ENCODE peak calls at places on chromosomes 16 and 17, in nine cellular contexts. T, O, A, V, R, G, H, Y and M are unnamed samples.

GRCh38 chr17:29760279-29760721 is 137.6 kb upstream of the CORO6 start:
- DNase-seq in R (peak), H (no peak), O (peak), A (no peak), Y (no peak), V (no peak), G (no peak), T (no peak), M (no peak)

GRCh38 chr16:73432794-73433455 is 385.0 kb upstream of the ZFHX3 start:
- DNase-seq in A (no peak), G (no peak), R (no peak), Y (no peak), H (no peak), T (no peak), V (no peak), O (no peak), M (no peak)

GRCh38 chr16:12976936-12977335 is 75.5 kb downstream of the SHISA9 start:
- DNase-seq in T (no peak), Y (no peak), R (no peak), V (no peak), H (no peak), G (no peak), O (no peak), A (no peak), M (no peak)

GRCh38 chr17:65413390-65413789 is 148.1 kb downstream of the AXIN2 start:
- DNase-seq in G (no peak), A (no peak), T (no peak), R (no peak), H (no peak), V (no peak), O (no peak), Y (no peak), M (no peak)

GRCh38 chr16:79334127-79334526 is 266.4 kb downstream of the MAF start:
- DNase-seq in V (no peak), H (no peak), A (no peak), R (peak), G (peak), T (no peak), Y (no peak), O (no peak), M (no peak)

GRCh38 chr17:66190738-66191606 is 961 bp downstream of the CEP112 start:
- DNase-seq in O (peak), H (no peak), R (no peak), V (no peak), T (no peak), Y (no peak), A (no peak), G (no peak), M (no peak)

GRCh38 chr17:28381141-28381825 is 9.8 kb downstream of the SARM1 start:
- DNase-seq in V (no peak), H (peak), O (no peak), R (no peak), A (no peak), T (no peak), Y (no peak), G (peak), M (no peak)

GRCh38 chr16:74521691-74522090 is 85.2 kb downstream of the GLG1 start:
- DNase-seq in G (no peak), V (no peak), A (no peak), Y (no peak), H (no peak), O (peak), T (peak), R (no peak), M (no peak)

GRCh38 chr17:1590031-1590746 is 27.6 kb upstream of the PITPNA start:
- DNase-seq in Y (no peak), G (peak), O (peak), T (peak), R (no peak), H (peak), V (no peak), A (no peak), M (peak)

GRCh38 chr17:49913226-49914095 is 55.5 kb upstream of the DLX4 start:
- DNase-seq in O (peak), T (peak), R (no peak), H (no peak), G (peak), A (no peak), V (no peak), Y (no peak), M (no peak)

GRCh38 chr16:72798212-72798611 is 249.7 kb downstream of the ZFHX3 start:
- DNase-seq in Y (no peak), H (no peak), G (no peak), T (no peak), V (no peak), R (no peak), A (no peak), O (no peak), M (no peak)

GRCh38 chr17:71441098-71441497 is 679.7 kb upstream of the SOX9 start:
- DNase-seq in R (no peak), A (no peak), V (no peak), T (peak), H (no peak), Y (no peak), O (peak), G (no peak), M (peak)

GRCh38 chr17:69050999-69051775 is 9.5 kb downstream of the ABCA9 start:
- DNase-seq in G (no peak), V (no peak), Y (no peak), A (no peak), R (no peak), H (no peak), T (no peak), O (peak), M (no peak)

GRCh38 chr16:71311553-71312158 is 22.5 kb upstream of the CMTR2 start:
- DNase-seq in Y (no peak), R (peak), O (peak), A (no peak), H (no peak), T (no peak), V (no peak), G (peak), M (no peak)

GRCh38 chr16:71472041-71472440 is 10.0 kb upstream of the ZNF23 start:
- DNase-seq in Y (no peak), O (no peak), G (no peak), R (no peak), H (no peak), A (no peak), T (no peak), V (no peak), M (no peak)

GRCh38 chr17:47611372-47612350 is 38.1 kb upstream of the KPNB1 start:
- DNase-seq in R (no peak), V (no peak), O (peak), G (no peak), Y (no peak), H (no peak), T (no peak), A (no peak), M (no peak)

GRCh38 chr16:11233727-11234376 is 22.2 kb downstream of the SOCS1 start:
- DNase-seq in A (no peak), O (no peak), V (no peak), Y (no peak), T (no peak), G (peak), R (peak), H (no peak), M (no peak)

GRCh38 chr17:6831662-6832263 is at the start of gene TEKT1:
- DNase-seq in R (peak), Y (peak), V (peak), T (peak), O (peak), H (peak), G (peak), A (peak), M (no peak)

GRCh38 chr16:78735337-78735736 is 635.9 kb downstream of the WWOX start:
- DNase-seq in Y (no peak), G (no peak), R (no peak), T (no peak), V (no peak), H (no peak), O (no peak), A (no peak), M (no peak)

GRCh38 chr17:17539591-17539990 is 43.4 kb upstream of the RASD1 start:
- DNase-seq in Y (no peak), T (no peak), A (no peak), V (no peak), H (no peak), R (no peak), O (no peak), G (no peak), M (no peak)

GRCh38 chr16:56910654-56911539 is 21.0 kb upstream of the HERPUD1 start:
- DNase-seq in O (peak), R (no peak), T (no peak), A (no peak), G (no peak), V (no peak), H (no peak), Y (no peak), M (no peak)

GRCh38 chr16:86048882-86049585 is 150.1 kb downstream of the IRF8 start:
- DNase-seq in G (peak), V (peak), T (no peak), A (no peak), Y (no peak), H (no peak), O (no peak), R (no peak), M (no peak)

GRCh38 chr17:43952724-43953666 is 745 bp downstream of the PYY start:
- DNase-seq in Y (no peak), T (no peak), A (no peak), H (no peak), R (no peak), G (peak), O (no peak), V (no peak), M (no peak)

GRCh38 chr17:59963738-59964454 is 644 bp downstream of the RNFT1 start:
- DNase-seq in T (no peak), V (peak), Y (no peak), G (peak), O (peak), H (peak), A (no peak), R (peak), M (no peak)

GRCh38 chr16:50881331-50881830 is 139.5 kb downstream of the CYLD start:
- DNase-seq in O (no peak), G (no peak), Y (no peak), T (no peak), V (no peak), R (no peak), H (no peak), A (no peak), M (no peak)

GRCh38 chr16:22751104-22751667 is 62.8 kb upstream of the HS3ST2 start:
- DNase-seq in Y (no peak), H (no peak), V (no peak), G (no peak), A (no peak), T (no peak), R (no peak), O (no peak), M (no peak)

GRCh38 chr17:9432867-9433495 is 142.6 kb downstream of the STX8 start:
- DNase-seq in Y (no peak), V (no peak), H (no peak), A (no peak), T (no peak), R (no peak), G (no peak), O (peak), M (no peak)

GRCh38 chr16:86222965-86223551 is 287.3 kb upstream of the FOXF1 start:
- DNase-seq in V (no peak), H (peak), Y (no peak), O (peak), T (peak), G (no peak), A (no peak), R (no peak), M (peak)

GRCh38 chr16:1538804-1539520 is 5.5 kb downstream of the TMEM204 start:
- DNase-seq in T (no peak), H (no peak), O (no peak), Y (no peak), V (no peak), A (no peak), R (peak), G (no peak), M (no peak)
- TF ChIP-seq CTCF in T (peak), H (no peak), O (no peak), Y (no peak), V (no peak), A (no peak), R (no peak), G (no peak), M (no peak)

DNA sequence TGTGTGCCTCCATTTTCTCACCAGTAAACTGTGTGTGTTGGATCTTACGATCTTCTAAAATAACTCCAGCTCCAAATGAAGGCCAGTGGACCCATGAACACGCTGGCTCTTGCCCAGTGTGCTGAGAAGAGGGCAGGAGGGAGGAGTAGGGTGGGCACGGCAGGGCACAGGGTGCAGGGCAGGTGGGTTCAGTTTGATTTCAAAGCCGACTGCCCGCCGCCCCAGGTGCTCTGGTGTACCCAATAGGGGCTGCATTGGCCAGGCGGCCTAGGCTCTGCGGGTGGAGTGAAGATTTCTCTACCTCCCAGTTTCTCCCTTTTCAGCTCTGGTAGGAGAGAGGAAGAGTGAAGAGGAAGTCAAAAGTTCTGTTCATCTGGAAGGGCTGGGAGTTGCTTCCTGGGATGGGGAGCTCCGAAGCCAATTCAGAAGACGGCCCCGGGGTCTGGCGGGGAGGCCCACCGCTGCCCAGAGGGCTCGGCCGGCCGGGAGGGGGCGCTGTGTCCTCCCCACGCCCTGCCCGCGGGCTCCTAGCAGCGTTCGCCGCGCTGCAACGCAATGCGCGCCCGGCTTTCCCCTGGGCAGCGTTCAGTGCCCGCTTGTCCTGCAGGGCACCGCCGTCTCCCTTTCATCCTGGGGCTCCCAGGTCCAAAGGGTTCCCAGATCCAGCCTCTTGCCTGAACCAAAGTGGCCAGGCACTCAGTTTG is 1.1 kb upstream of the CRHR1 start:
- DNase-seq in A (no peak), V (no peak), Y (peak), R (peak), O (no peak), T (no peak), G (peak), H (no peak), M (no peak)
- H3K4me3 ChIP-seq in A (peak), V (peak), Y (peak), R (peak), O (no peak), T (no peak), G (no peak), H (no peak), M (no peak)

GRCh38 chr16:54284319-54284930 is 2.2 kb downstream of the IRX3 start:
- DNase-seq in V (no peak), O (peak), A (no peak), T (no peak), H (peak), R (no peak), Y (peak), G (no peak), M (no peak)
- TF ChIP-seq CTCF in V (no peak), O (no peak), A (no peak), T (no peak), H (no peak), R (no peak), Y (no peak), G (no peak), M (no peak)

GRCh38 chr17:75632863-75633483 is at the start of gene SMIM5:
- DNase-seq in Y (peak), V (peak), G (peak), T (peak), R (peak), H (peak), O (peak), A (peak), M (peak)
- H3K4me3 ChIP-seq in Y (peak), V (peak), G (no peak), T (no peak), R (no peak), H (peak), O (no peak), A (peak), M (no peak)

GRCh38 chr16:88537864-88538263 is 32.3 kb upstream of the ZC3H18 start:
- DNase-seq in H (no peak), T (no peak), R (no peak), Y (no peak), O (no peak), A (no peak), V (no peak), G (no peak), M (no peak)

GRCh38 chr16:88535857-88536222 is 34.4 kb upstream of the ZC3H18 start:
- DNase-seq in G (no peak), R (no peak), Y (no peak), O (no peak), A (no peak), T (no peak), H (no peak), V (no peak), M (no peak)

GRCh38 chr16:88536510-88536909 is 33.7 kb upstream of the ZC3H18 start:
- DNase-seq in V (no peak), O (no peak), A (no peak), H (no peak), R (no peak), Y (peak), G (no peak), T (no peak), M (no peak)

GRCh38 chr16:88538366-88539060 is 31.7 kb upstream of the ZC3H18 start:
- DNase-seq in R (no peak), A (no peak), T (no peak), O (no peak), Y (no peak), H (no peak), V (no peak), G (no peak), M (no peak)

DNA sequence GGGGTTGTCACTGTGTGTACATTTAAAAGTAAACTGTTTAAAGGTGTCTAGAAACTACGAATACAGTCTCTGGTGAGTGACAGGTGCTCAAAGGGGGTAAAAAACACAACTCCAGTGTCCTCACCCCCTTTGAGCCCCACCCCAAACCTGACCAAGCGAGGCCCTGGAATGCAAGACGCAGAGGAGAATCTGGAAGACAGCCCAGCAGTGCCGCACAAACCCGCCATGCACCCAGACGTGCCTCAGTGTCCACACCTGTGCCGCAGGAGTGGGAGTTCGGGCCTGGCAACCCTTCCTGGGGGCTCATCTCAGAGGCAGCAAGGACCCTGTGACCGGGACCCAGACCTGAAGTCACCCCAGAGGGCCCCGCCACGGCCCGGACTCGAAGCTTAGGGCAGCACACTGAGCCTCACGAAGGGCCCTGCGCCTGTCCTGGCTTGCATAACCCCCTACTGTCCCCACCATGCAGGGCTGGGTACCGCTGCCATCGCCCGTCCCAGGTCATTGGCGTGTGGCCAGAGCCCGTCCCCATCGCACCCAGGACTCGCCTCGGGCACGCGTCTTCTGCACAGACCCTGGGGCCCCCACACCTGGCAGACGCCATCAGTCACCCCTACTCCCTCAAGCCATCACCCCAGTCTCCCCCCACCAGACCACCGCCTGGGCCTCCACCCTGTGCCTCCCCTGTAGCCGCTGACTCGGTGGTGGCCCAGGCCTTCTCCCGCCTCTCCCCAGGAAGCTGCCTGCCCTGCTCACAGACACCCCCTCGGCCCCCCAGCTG is 33.0 kb upstream of the ZC3H18 start:
- DNase-seq in H (no peak), V (no peak), O (no peak), R (no peak), Y (peak), A (no peak), T (no peak), G (no peak), M (no peak)
- TF ChIP-seq CTCF in H (no peak), V (no peak), O (no peak), R (no peak), Y (no peak), A (no peak), T (no peak), G (peak), M (no peak)

GRCh38 chr17:57665696-57666095 is 79.4 kb downstream of the CCDC182 start:
- DNase-seq in Y (no peak), V (peak), G (no peak), O (no peak), R (no peak), A (no peak), H (no peak), T (no peak), M (no peak)

GRCh38 chr17:57662644-57663308 is 82.3 kb downstream of the CCDC182 start:
- DNase-seq in V (peak), O (peak), A (peak), Y (peak), H (peak), G (peak), R (no peak), T (peak), M (peak)

GRCh38 chr17:57662021-57662420 is 83.1 kb downstream of the CCDC182 start:
- DNase-seq in O (no peak), R (no peak), T (no peak), H (no peak), G (no peak), A (no peak), V (peak), Y (no peak), M (no peak)

GRCh38 chr17:57665128-57665527 is 80.0 kb downstream of the CCDC182 start:
- DNase-seq in T (no peak), O (no peak), H (no peak), G (no peak), R (no peak), A (no peak), Y (no peak), V (peak), M (no peak)

GRCh38 chr17:57663326-57664070 is 81.6 kb downstream of the CCDC182 start:
- DNase-seq in R (no peak), O (peak), G (no peak), V (peak), Y (no peak), T (no peak), H (no peak), A (no peak), M (no peak)
- H3K4me3 ChIP-seq in R (no peak), O (no peak), G (no peak), V (no peak), Y (no peak), T (no peak), H (peak), A (no peak), M (peak)

GRCh38 chr17:45676695-45677094 is 107.4 kb upstream of the CRHR1 start:
- DNase-seq in V (no peak), T (no peak), Y (no peak), A (no peak), R (no peak), G (no peak), O (no peak), H (no peak), M (no peak)
- TF ChIP-seq CTCF in V (no peak), T (no peak), Y (no peak), A (no peak), R (no peak), G (no peak), O (no peak), H (no peak), M (no peak)